ENCODE peak calls at places on chromosomes 6 and 20, in eight cellular contexts. One of them, this sample, is unnamed.

GRCh38 chr6:80454197-80454596 is 347.7 kb downstream of the BCKDHB start:
- DNase-seq in Peyer's patch: no peak
- DNase-seq in activated B cell treated with CpG ODN at 0.5 μM for 24 hours: no peak
- DNase-seq in suprapubic skin: no peak
- DNase-seq in fibroblast of the aortic adventitia: peak
- DNase-seq in hepatocyte: no peak
- DNase-seq in CD8-positive, alpha-beta T cell: no peak
- DNase-seq in neural progenitor cell: no peak
- DNase-seq in this sample: peak

GRCh38 chr6:108247965-108248536 is 12.8 kb downstream of the SNX3 start:
- DNase-seq in neural progenitor cell: no peak
- DNase-seq in activated B cell treated with CpG ODN at 0.5 μM for 24 hours: no peak
- DNase-seq in Peyer's patch: no peak
- DNase-seq in CD8-positive, alpha-beta T cell: no peak
- DNase-seq in fibroblast of the aortic adventitia: no peak
- DNase-seq in suprapubic skin: no peak
- DNase-seq in hepatocyte: no peak
- DNase-seq in this sample: no peak

GRCh38 chr20:31595654-31596411 is 9.3 kb upstream of the ID1 start:
- DNase-seq in activated B cell treated with CpG ODN at 0.5 μM for 24 hours: no peak
- DNase-seq in CD8-positive, alpha-beta T cell: no peak
- DNase-seq in neural progenitor cell: peak
- DNase-seq in suprapubic skin: peak
- DNase-seq in hepatocyte: peak
- DNase-seq in Peyer's patch: peak
- DNase-seq in fibroblast of the aortic adventitia: peak
- DNase-seq in this sample: no peak

GRCh38 chr20:63029358-63030121 is 22.8 kb upstream of the BHLHE23 start:
- DNase-seq in neural progenitor cell: peak
- DNase-seq in hepatocyte: no peak
- DNase-seq in CD8-positive, alpha-beta T cell: peak
- DNase-seq in suprapubic skin: no peak
- DNase-seq in Peyer's patch: no peak
- DNase-seq in fibroblast of the aortic adventitia: no peak
- DNase-seq in activated B cell treated with CpG ODN at 0.5 μM for 24 hours: no peak
- DNase-seq in this sample: no peak

GRCh38 chr6:40391086-40391485 is 196.1 kb downstream of the LRFN2 start:
- DNase-seq in hepatocyte: no peak
- DNase-seq in CD8-positive, alpha-beta T cell: no peak
- DNase-seq in suprapubic skin: no peak
- DNase-seq in Peyer's patch: no peak
- DNase-seq in neural progenitor cell: no peak
- DNase-seq in fibroblast of the aortic adventitia: no peak
- DNase-seq in activated B cell treated with CpG ODN at 0.5 μM for 24 hours: no peak
- DNase-seq in this sample: no peak

GRCh38 chr6:73514746-73515110 is 6.1 kb downstream of the EEF1A1 start:
- DNase-seq in Peyer's patch: no peak
- DNase-seq in CD8-positive, alpha-beta T cell: no peak
- DNase-seq in neural progenitor cell: no peak
- DNase-seq in activated B cell treated with CpG ODN at 0.5 μM for 24 hours: no peak
- DNase-seq in fibroblast of the aortic adventitia: peak
- DNase-seq in suprapubic skin: no peak
- DNase-seq in hepatocyte: no peak
- DNase-seq in this sample: no peak

GRCh38 chr20:22807646-22808045 is 223.3 kb upstream of the FOXA2 start:
- DNase-seq in neural progenitor cell: no peak
- DNase-seq in Peyer's patch: no peak
- DNase-seq in activated B cell treated with CpG ODN at 0.5 μM for 24 hours: no peak
- DNase-seq in CD8-positive, alpha-beta T cell: no peak
- DNase-seq in hepatocyte: no peak
- DNase-seq in suprapubic skin: no peak
- DNase-seq in fibroblast of the aortic adventitia: no peak
- DNase-seq in this sample: no peak

GRCh38 chr6:14638562-14638931 is 521.0 kb downstream of the CD83 start:
- DNase-seq in hepatocyte: no peak
- DNase-seq in suprapubic skin: no peak
- DNase-seq in Peyer's patch: no peak
- DNase-seq in fibroblast of the aortic adventitia: no peak
- DNase-seq in CD8-positive, alpha-beta T cell: no peak
- DNase-seq in activated B cell treated with CpG ODN at 0.5 μM for 24 hours: no peak
- DNase-seq in neural progenitor cell: no peak
- DNase-seq in this sample: no peak

GRCh38 chr6:114580882-114581281 is 238.1 kb upstream of the HS3ST5 start:
- DNase-seq in neural progenitor cell: no peak
- DNase-seq in CD8-positive, alpha-beta T cell: no peak
- DNase-seq in fibroblast of the aortic adventitia: no peak
- DNase-seq in hepatocyte: no peak
- DNase-seq in Peyer's patch: no peak
- DNase-seq in activated B cell treated with CpG ODN at 0.5 μM for 24 hours: no peak
- DNase-seq in suprapubic skin: no peak
- DNase-seq in this sample: no peak

GRCh38 chr6:11389977-11390376 is 147.6 kb upstream of the TMEM170B start:
- DNase-seq in suprapubic skin: no peak
- DNase-seq in neural progenitor cell: no peak
- DNase-seq in Peyer's patch: no peak
- DNase-seq in hepatocyte: no peak
- DNase-seq in activated B cell treated with CpG ODN at 0.5 μM for 24 hours: no peak
- DNase-seq in fibroblast of the aortic adventitia: peak
- DNase-seq in CD8-positive, alpha-beta T cell: no peak
- DNase-seq in this sample: no peak

GRCh38 chr6:152096863-152097496 is 289.5 kb downstream of the ESR1 start:
- DNase-seq in hepatocyte: no peak
- DNase-seq in neural progenitor cell: no peak
- DNase-seq in fibroblast of the aortic adventitia: peak
- DNase-seq in suprapubic skin: no peak
- DNase-seq in Peyer's patch: no peak
- DNase-seq in activated B cell treated with CpG ODN at 0.5 μM for 24 hours: no peak
- DNase-seq in CD8-positive, alpha-beta T cell: no peak
- DNase-seq in this sample: no peak
- TF ChIP-seq CTCF in hepatocyte: peak
- TF ChIP-seq CTCF in neural progenitor cell: no peak
- TF ChIP-seq CTCF in fibroblast of the aortic adventitia: peak
- TF ChIP-seq CTCF in suprapubic skin: no peak
- TF ChIP-seq CTCF in Peyer's patch: no peak
- TF ChIP-seq CTCF in activated B cell treated with CpG ODN at 0.5 μM for 24 hours: no peak
- TF ChIP-seq CTCF in CD8-positive, alpha-beta T cell: no peak
- TF ChIP-seq CTCF in this sample: no peak

GRCh38 chr6:52285174-52286068 is 879 bp upstream of the MCM3 start:
- DNase-seq in Peyer's patch: no peak
- DNase-seq in neural progenitor cell: peak
- DNase-seq in activated B cell treated with CpG ODN at 0.5 μM for 24 hours: no peak
- DNase-seq in suprapubic skin: no peak
- DNase-seq in fibroblast of the aortic adventitia: peak
- DNase-seq in CD8-positive, alpha-beta T cell: peak
- DNase-seq in hepatocyte: no peak
- DNase-seq in this sample: no peak
- TF ChIP-seq CTCF in Peyer's patch: no peak
- TF ChIP-seq CTCF in neural progenitor cell: peak
- TF ChIP-seq CTCF in activated B cell treated with CpG ODN at 0.5 μM for 24 hours: no peak
- TF ChIP-seq CTCF in suprapubic skin: no peak
- TF ChIP-seq CTCF in fibroblast of the aortic adventitia: peak
- TF ChIP-seq CTCF in CD8-positive, alpha-beta T cell: peak
- TF ChIP-seq CTCF in hepatocyte: peak
- TF ChIP-seq CTCF in this sample: peak

DNA sequence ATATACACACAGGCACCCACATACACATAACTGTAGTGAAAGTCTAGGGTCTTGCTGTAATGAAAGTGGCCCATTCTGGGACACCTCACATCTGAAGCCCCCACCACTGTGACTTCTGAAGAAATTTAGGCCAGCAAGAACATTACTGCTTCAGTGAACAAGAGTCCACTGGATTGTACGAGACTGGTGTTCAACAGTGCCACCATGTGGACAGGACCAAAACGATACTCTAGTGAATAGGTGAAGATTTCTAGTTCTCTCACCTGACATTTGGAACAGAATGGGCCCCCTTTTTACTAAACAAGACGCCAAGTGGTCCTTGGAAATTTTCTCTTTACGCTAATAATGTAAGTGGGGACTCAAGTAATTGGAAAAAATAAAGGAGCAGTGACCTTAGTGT is 156.9 kb downstream of the MAFB start:
- DNase-seq in neural progenitor cell: peak
- DNase-seq in suprapubic skin: no peak
- DNase-seq in hepatocyte: no peak
- DNase-seq in fibroblast of the aortic adventitia: peak
- DNase-seq in activated B cell treated with CpG ODN at 0.5 μM for 24 hours: no peak
- DNase-seq in Peyer's patch: no peak
- DNase-seq in CD8-positive, alpha-beta T cell: no peak
- DNase-seq in this sample: no peak
- TF ChIP-seq CTCF in neural progenitor cell: peak
- TF ChIP-seq CTCF in suprapubic skin: no peak
- TF ChIP-seq CTCF in hepatocyte: peak
- TF ChIP-seq CTCF in fibroblast of the aortic adventitia: peak
- TF ChIP-seq CTCF in activated B cell treated with CpG ODN at 0.5 μM for 24 hours: no peak
- TF ChIP-seq CTCF in Peyer's patch: no peak
- TF ChIP-seq CTCF in CD8-positive, alpha-beta T cell: no peak
- TF ChIP-seq CTCF in this sample: peak

DNA sequence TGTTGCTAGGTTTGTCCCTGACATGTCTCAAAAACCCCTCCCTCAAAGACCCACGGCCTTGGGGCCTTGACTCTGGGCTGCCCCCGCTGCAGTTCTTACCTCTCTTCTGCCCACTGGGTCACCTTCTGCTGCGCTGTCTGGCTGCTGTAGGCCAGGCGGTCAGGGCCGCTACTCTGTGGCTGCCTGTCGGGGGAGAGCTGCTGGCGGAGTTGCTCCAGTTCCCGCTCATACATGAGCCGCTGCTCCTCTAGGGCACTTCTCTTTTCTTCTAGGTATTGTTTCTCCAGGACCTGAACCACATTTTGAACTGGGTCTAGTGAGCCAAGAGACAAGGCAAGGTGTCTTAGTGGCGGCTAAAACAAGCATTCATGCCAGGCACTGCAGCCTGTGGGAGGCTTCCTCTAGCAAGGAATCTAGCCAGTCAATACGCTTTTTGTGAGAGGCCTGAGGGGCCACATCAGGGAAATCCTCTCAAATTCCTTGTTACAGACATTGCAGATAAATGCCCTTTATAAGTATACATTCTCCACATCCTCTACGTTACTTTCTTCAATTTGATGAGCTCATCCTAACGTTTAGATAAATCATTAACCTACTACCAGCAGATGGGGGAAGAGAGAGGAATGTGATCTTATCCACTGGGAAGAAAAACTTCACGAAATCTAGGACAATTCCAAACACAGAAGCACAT is 110.3 kb upstream of the NUP153 start:
- DNase-seq in fibroblast of the aortic adventitia: peak
- DNase-seq in neural progenitor cell: no peak
- DNase-seq in CD8-positive, alpha-beta T cell: no peak
- DNase-seq in Peyer's patch: no peak
- DNase-seq in hepatocyte: peak
- DNase-seq in suprapubic skin: no peak
- DNase-seq in activated B cell treated with CpG ODN at 0.5 μM for 24 hours: no peak
- DNase-seq in this sample: peak
- TF ChIP-seq CTCF in fibroblast of the aortic adventitia: no peak
- TF ChIP-seq CTCF in neural progenitor cell: no peak
- TF ChIP-seq CTCF in CD8-positive, alpha-beta T cell: no peak
- TF ChIP-seq CTCF in Peyer's patch: peak
- TF ChIP-seq CTCF in hepatocyte: peak
- TF ChIP-seq CTCF in suprapubic skin: no peak
- TF ChIP-seq CTCF in activated B cell treated with CpG ODN at 0.5 μM for 24 hours: no peak
- TF ChIP-seq CTCF in this sample: no peak